ENCODE peak calls at places on chromosome 22, in four cellular contexts. W is LHCN-M2, R is RWPE2, M is HCEC 1CT. J is an unnamed sample.
A peak's percentile ranks its signal among the peaks of the same experiment; 100 is the strongest.

GRCh38 chr22:49004484-49005399 is 822.9 kb downstream of the BRD1 start:
- DNase-seq in R (no peak), W (no peak), M (no peak), J (no peak)

GRCh38 chr22:25572708-25573161 is 8.3 kb downstream of the GRK3 start:
- DNase-seq in R (no peak), W (no peak), M (no peak), J (no peak)

GRCh38 chr22:45240137-45240809 is 421 bp downstream of the KIAA0930 start:
- DNase-seq in R (peak; percentile 60), M (no peak), W (no peak), J (no peak)

GRCh38 chr22:49995059-49995412 is 17.5 kb downstream of the IL17REL start:
- DNase-seq in R (no peak), W (no peak), M (no peak), J (no peak)

GRCh38 chr22:19798825-19799224 is 38.2 kb downstream of the TBX1 start:
- DNase-seq in M (no peak), W (no peak), R (no peak), J (no peak)

GRCh38 chr22:41367039-41367679 is 14.6 kb upstream of the TEF start:
- DNase-seq in R (peak; percentile 90), W (peak; percentile 91), M (peak; percentile 83), J (peak; percentile 40)

GRCh38 chr22:38129021-38129420 is 18.5 kb upstream of the BAIAP2L2 start:
- DNase-seq in R (no peak), M (no peak), W (no peak), J (no peak)

GRCh38 chr22:43092085-43092484 is 2.9 kb upstream of the TTLL1 start:
- DNase-seq in M (no peak), W (no peak), R (no peak), J (no peak)

GRCh38 chr22:46289244-46289891 is 7.3 kb upstream of the GTSE1 start:
- DNase-seq in R (no peak), W (no peak), M (no peak), J (no peak)

GRCh38 chr22:29907753-29908515 is 25.0 kb downstream of the MTMR3 start:
- DNase-seq in R (peak; percentile 76), W (peak; percentile 96), M (peak; percentile 87), J (no peak)

GRCh38 chr22:16974298-16975084 is 33.5 kb downstream of the GAB4 start:
- DNase-seq in M (no peak), R (no peak), W (no peak), J (no peak)

J was measured in cortex of kidney.